ENCODE peak calls at places on chromosomes 1 and 21, in four cellular contexts. Q is EL; D is NCI-H2081; F is activated CD8-positive, alpha-beta memory T cell treated with anti-CD3 and anti-CD28 coated beads for 24 hours. U is an unnamed sample.

GRCh38 chr1:97277891-97278662 is 556.5 kb downstream of the PTBP2 start:
- DNase-seq in Q (peak), D (no peak), F (no peak), U (no peak)

GRCh38 chr1:178619523-178619922 is 105.5 kb upstream of the RALGPS2 start:
- DNase-seq in Q (no peak), D (no peak), F (no peak), U (no peak)

GRCh38 chr21:41766883-41767605 is at the start of gene RIPK4:
- DNase-seq in Q (peak), D (peak), F (peak), U (peak)

GRCh38 chr1:218299416-218299815 is 14.3 kb downstream of the RRP15 start:
- DNase-seq in Q (peak), D (peak), F (no peak), U (peak)

GRCh38 chr1:225026701-225027100 is 97.2 kb downstream of the DNAH14 start:
- DNase-seq in Q (no peak), D (no peak), F (no peak), U (no peak)

GRCh38 chr1:172286629-172287076 is 133.8 kb upstream of the C1orf105 start:
- DNase-seq in Q (peak), D (no peak), F (no peak), U (no peak)

GRCh38 chr21:16851054-16851453 is 661.8 kb upstream of the CXADR start:
- DNase-seq in Q (no peak), D (no peak), F (no peak), U (no peak)

GRCh38 chr1:234725177-234726132 is 115.5 kb upstream of the IRF2BP2 start:
- DNase-seq in Q (no peak), D (peak), F (peak), U (no peak)

GRCh38 chr1:95339377-95339776 is 105.4 kb downstream of the RWDD3 start:
- DNase-seq in Q (no peak), D (no peak), F (no peak), U (no peak)